ENCODE peak calls at places on chromosomes 4 and X, in eight cellular contexts. One of them, this sample, is unnamed.

GRCh38 chr4:19494958-19495357 is 756.7 kb upstream of the SLIT2 start:
- DNase-seq in stimulated activated CD8-positive, alpha-beta memory T cell treated with anti-CD3 and anti-CD28 coated beads, Interleukin-4, amount 100 ng/mL, for 24 hours: no peak
- DNase-seq in SW 1271: no peak
- DNase-seq in fibroblast of lung: peak; percentile 45
- DNase-seq in posterior cingulate gyrus: no peak
- DNase-seq in AG09319: no peak
- DNase-seq in psoas muscle: no peak
- DNase-seq in left lung: no peak
- DNase-seq in this sample: no peak

GRCh38 chrX:121876316-121876715 is 828.9 kb downstream of the GLUD2 start:
- DNase-seq in SW 1271: peak; percentile 1
- DNase-seq in stimulated activated CD8-positive, alpha-beta memory T cell treated with anti-CD3 and anti-CD28 coated beads, Interleukin-4, amount 100 ng/mL, for 24 hours: no peak
- DNase-seq in left lung: no peak
- DNase-seq in fibroblast of lung: no peak
- DNase-seq in psoas muscle: no peak
- DNase-seq in AG09319: peak; percentile 10
- DNase-seq in posterior cingulate gyrus: no peak
- DNase-seq in this sample: no peak

GRCh38 chr4:80711956-80712355 is 318.6 kb upstream of the BMP3 start:
- DNase-seq in psoas muscle: no peak
- DNase-seq in left lung: no peak
- DNase-seq in stimulated activated CD8-positive, alpha-beta memory T cell treated with anti-CD3 and anti-CD28 coated beads, Interleukin-4, amount 100 ng/mL, for 24 hours: no peak
- DNase-seq in AG09319: no peak
- DNase-seq in fibroblast of lung: no peak
- DNase-seq in posterior cingulate gyrus: no peak
- DNase-seq in SW 1271: no peak
- DNase-seq in this sample: no peak

GRCh38 chr4:55736605-55737183 is 82.9 kb upstream of the EXOC1L start:
- DNase-seq in SW 1271: peak; percentile 26
- DNase-seq in psoas muscle: no peak
- DNase-seq in fibroblast of lung: peak; percentile 19
- DNase-seq in posterior cingulate gyrus: no peak
- DNase-seq in AG09319: no peak
- DNase-seq in stimulated activated CD8-positive, alpha-beta memory T cell treated with anti-CD3 and anti-CD28 coated beads, Interleukin-4, amount 100 ng/mL, for 24 hours: no peak
- DNase-seq in left lung: no peak
- DNase-seq in this sample: no peak

GRCh38 chrX:152926279-152926678 is 28.4 kb downstream of the ZNF185 start:
- DNase-seq in posterior cingulate gyrus: no peak
- DNase-seq in SW 1271: peak; percentile 41
- DNase-seq in stimulated activated CD8-positive, alpha-beta memory T cell treated with anti-CD3 and anti-CD28 coated beads, Interleukin-4, amount 100 ng/mL, for 24 hours: peak; percentile 21
- DNase-seq in fibroblast of lung: peak; percentile 64
- DNase-seq in left lung: no peak
- DNase-seq in psoas muscle: no peak
- DNase-seq in AG09319: peak; percentile 35
- DNase-seq in this sample: peak; percentile 18

GRCh38 chr4:167622481-167623240 is 388.4 kb upstream of the SPOCK3 start:
- DNase-seq in stimulated activated CD8-positive, alpha-beta memory T cell treated with anti-CD3 and anti-CD28 coated beads, Interleukin-4, amount 100 ng/mL, for 24 hours: peak; percentile 2
- DNase-seq in fibroblast of lung: peak; percentile 62
- DNase-seq in left lung: peak; percentile 61
- DNase-seq in posterior cingulate gyrus: peak; percentile 90
- DNase-seq in psoas muscle: peak; percentile 15
- DNase-seq in AG09319: no peak
- DNase-seq in SW 1271: peak; percentile 15
- DNase-seq in this sample: no peak

GRCh38 chrX:66163849-66164401 is at the start of gene HEPH:
- DNase-seq in left lung: no peak
- DNase-seq in stimulated activated CD8-positive, alpha-beta memory T cell treated with anti-CD3 and anti-CD28 coated beads, Interleukin-4, amount 100 ng/mL, for 24 hours: no peak
- DNase-seq in SW 1271: no peak
- DNase-seq in posterior cingulate gyrus: no peak
- DNase-seq in psoas muscle: no peak
- DNase-seq in fibroblast of lung: peak; percentile 57
- DNase-seq in AG09319: no peak
- DNase-seq in this sample: no peak

GRCh38 chr4:52376107-52376704 is 282.9 kb downstream of the USP46 start:
- DNase-seq in stimulated activated CD8-positive, alpha-beta memory T cell treated with anti-CD3 and anti-CD28 coated beads, Interleukin-4, amount 100 ng/mL, for 24 hours: no peak
- DNase-seq in fibroblast of lung: peak; percentile 68
- DNase-seq in psoas muscle: no peak
- DNase-seq in AG09319: peak; percentile 67
- DNase-seq in posterior cingulate gyrus: no peak
- DNase-seq in SW 1271: peak; percentile 32
- DNase-seq in left lung: no peak
- DNase-seq in this sample: no peak

GRCh38 chr4:78692815-78693156 is 83.4 kb upstream of the BMP2K start:
- DNase-seq in AG09319: no peak
- DNase-seq in left lung: no peak
- DNase-seq in stimulated activated CD8-positive, alpha-beta memory T cell treated with anti-CD3 and anti-CD28 coated beads, Interleukin-4, amount 100 ng/mL, for 24 hours: no peak
- DNase-seq in SW 1271: no peak
- DNase-seq in fibroblast of lung: no peak
- DNase-seq in posterior cingulate gyrus: no peak
- DNase-seq in psoas muscle: no peak
- DNase-seq in this sample: no peak

GRCh38 chr4:102344955-102345794 is at the start of gene SLC39A8:
- DNase-seq in SW 1271: peak; percentile 70
- DNase-seq in psoas muscle: peak; percentile 83
- DNase-seq in fibroblast of lung: peak; percentile 66
- DNase-seq in stimulated activated CD8-positive, alpha-beta memory T cell treated with anti-CD3 and anti-CD28 coated beads, Interleukin-4, amount 100 ng/mL, for 24 hours: peak; percentile 80
- DNase-seq in posterior cingulate gyrus: peak; percentile 93
- DNase-seq in AG09319: peak; percentile 41
- DNase-seq in left lung: peak; percentile 98
- DNase-seq in this sample: peak; percentile 80

GRCh38 chr4:142404191-142404611 is 441.9 kb downstream of the INPP4B start:
- DNase-seq in AG09319: no peak
- DNase-seq in left lung: peak; percentile 28
- DNase-seq in posterior cingulate gyrus: no peak
- DNase-seq in fibroblast of lung: peak; percentile 62
- DNase-seq in psoas muscle: peak; percentile 33
- DNase-seq in SW 1271: peak; percentile 58
- DNase-seq in stimulated activated CD8-positive, alpha-beta memory T cell treated with anti-CD3 and anti-CD28 coated beads, Interleukin-4, amount 100 ng/mL, for 24 hours: peak; percentile 24
- DNase-seq in this sample: no peak

GRCh38 chrX:41984628-41985027 is 61.3 kb upstream of the CASK start:
- DNase-seq in AG09319: no peak
- DNase-seq in SW 1271: no peak
- DNase-seq in posterior cingulate gyrus: no peak
- DNase-seq in psoas muscle: no peak
- DNase-seq in stimulated activated CD8-positive, alpha-beta memory T cell treated with anti-CD3 and anti-CD28 coated beads, Interleukin-4, amount 100 ng/mL, for 24 hours: no peak
- DNase-seq in left lung: no peak
- DNase-seq in fibroblast of lung: no peak
- DNase-seq in this sample: no peak

GRCh38 chrX:7133036-7133412 is 14.5 kb upstream of the STS start:
- DNase-seq in fibroblast of lung: no peak
- DNase-seq in posterior cingulate gyrus: no peak
- DNase-seq in AG09319: no peak
- DNase-seq in stimulated activated CD8-positive, alpha-beta memory T cell treated with anti-CD3 and anti-CD28 coated beads, Interleukin-4, amount 100 ng/mL, for 24 hours: no peak
- DNase-seq in psoas muscle: no peak
- DNase-seq in SW 1271: no peak
- DNase-seq in left lung: no peak
- DNase-seq in this sample: no peak

GRCh38 chrX:38260231-38260630 is 39.6 kb upstream of the SRPX start:
- DNase-seq in left lung: no peak
- DNase-seq in psoas muscle: no peak
- DNase-seq in fibroblast of lung: peak; percentile 31
- DNase-seq in stimulated activated CD8-positive, alpha-beta memory T cell treated with anti-CD3 and anti-CD28 coated beads, Interleukin-4, amount 100 ng/mL, for 24 hours: no peak
- DNase-seq in SW 1271: peak; percentile 2
- DNase-seq in posterior cingulate gyrus: no peak
- DNase-seq in AG09319: no peak
- DNase-seq in this sample: no peak

GRCh38 chrX:118396113-118396512 is 50.2 kb downstream of the WDR44 start:
- DNase-seq in AG09319: no peak
- DNase-seq in psoas muscle: no peak
- DNase-seq in posterior cingulate gyrus: no peak
- DNase-seq in fibroblast of lung: peak; percentile 61
- DNase-seq in SW 1271: no peak
- DNase-seq in left lung: no peak
- DNase-seq in stimulated activated CD8-positive, alpha-beta memory T cell treated with anti-CD3 and anti-CD28 coated beads, Interleukin-4, amount 100 ng/mL, for 24 hours: no peak
- DNase-seq in this sample: no peak

GRCh38 chr4:85807247-85807915 is 332.4 kb downstream of the ARHGAP24 start:
- DNase-seq in stimulated activated CD8-positive, alpha-beta memory T cell treated with anti-CD3 and anti-CD28 coated beads, Interleukin-4, amount 100 ng/mL, for 24 hours: no peak
- DNase-seq in fibroblast of lung: peak; percentile 59
- DNase-seq in left lung: no peak
- DNase-seq in SW 1271: no peak
- DNase-seq in posterior cingulate gyrus: no peak
- DNase-seq in psoas muscle: peak; percentile 35
- DNase-seq in AG09319: no peak
- DNase-seq in this sample: no peak

GRCh38 chr4:54228563-54229501 is at the start of gene PDGFRA:
- DNase-seq in AG09319: peak; percentile 97
- DNase-seq in posterior cingulate gyrus: peak; percentile 18
- DNase-seq in psoas muscle: peak; percentile 75
- DNase-seq in SW 1271: no peak
- DNase-seq in stimulated activated CD8-positive, alpha-beta memory T cell treated with anti-CD3 and anti-CD28 coated beads, Interleukin-4, amount 100 ng/mL, for 24 hours: no peak
- DNase-seq in fibroblast of lung: peak; percentile 98
- DNase-seq in left lung: no peak
- DNase-seq in this sample: no peak

GRCh38 chr4:561456-561855 is 14.6 kb downstream of the TMEM271 start:
- DNase-seq in left lung: no peak
- DNase-seq in AG09319: no peak
- DNase-seq in SW 1271: no peak
- DNase-seq in stimulated activated CD8-positive, alpha-beta memory T cell treated with anti-CD3 and anti-CD28 coated beads, Interleukin-4, amount 100 ng/mL, for 24 hours: no peak
- DNase-seq in psoas muscle: no peak
- DNase-seq in fibroblast of lung: no peak
- DNase-seq in posterior cingulate gyrus: peak; percentile 66
- DNase-seq in this sample: no peak

GRCh38 chrX:1750267-1750666 is 135.4 kb downstream of the ASMT start:
- DNase-seq in left lung: no peak
- DNase-seq in fibroblast of lung: no peak
- DNase-seq in AG09319: no peak
- DNase-seq in stimulated activated CD8-positive, alpha-beta memory T cell treated with anti-CD3 and anti-CD28 coated beads, Interleukin-4, amount 100 ng/mL, for 24 hours: no peak
- DNase-seq in posterior cingulate gyrus: no peak
- DNase-seq in psoas muscle: no peak
- DNase-seq in SW 1271: no peak
- DNase-seq in this sample: no peak

GRCh38 chr4:86108152-86108551 is 251.7 kb downstream of the MAPK10 start:
- DNase-seq in SW 1271: no peak
- DNase-seq in stimulated activated CD8-positive, alpha-beta memory T cell treated with anti-CD3 and anti-CD28 coated beads, Interleukin-4, amount 100 ng/mL, for 24 hours: no peak
- DNase-seq in fibroblast of lung: no peak
- DNase-seq in AG09319: no peak
- DNase-seq in left lung: no peak
- DNase-seq in posterior cingulate gyrus: no peak
- DNase-seq in psoas muscle: no peak
- DNase-seq in this sample: no peak

GRCh38 chr4:128979934-128980333 is 113.4 kb downstream of the SCLT1 start:
- DNase-seq in SW 1271: no peak
- DNase-seq in left lung: no peak
- DNase-seq in stimulated activated CD8-positive, alpha-beta memory T cell treated with anti-CD3 and anti-CD28 coated beads, Interleukin-4, amount 100 ng/mL, for 24 hours: no peak
- DNase-seq in fibroblast of lung: peak; percentile 84
- DNase-seq in AG09319: peak; percentile 63
- DNase-seq in psoas muscle: no peak
- DNase-seq in posterior cingulate gyrus: no peak
- DNase-seq in this sample: no peak

GRCh38 chr4:113674251-113674650 is 87.3 kb downstream of the CAMK2D start:
- DNase-seq in AG09319: no peak
- DNase-seq in posterior cingulate gyrus: no peak
- DNase-seq in SW 1271: no peak
- DNase-seq in psoas muscle: no peak
- DNase-seq in stimulated activated CD8-positive, alpha-beta memory T cell treated with anti-CD3 and anti-CD28 coated beads, Interleukin-4, amount 100 ng/mL, for 24 hours: no peak
- DNase-seq in fibroblast of lung: no peak
- DNase-seq in left lung: no peak
- DNase-seq in this sample: no peak

GRCh38 chr4:15809058-15809457 is 30.9 kb downstream of the CD38 start:
- DNase-seq in stimulated activated CD8-positive, alpha-beta memory T cell treated with anti-CD3 and anti-CD28 coated beads, Interleukin-4, amount 100 ng/mL, for 24 hours: no peak
- DNase-seq in psoas muscle: no peak
- DNase-seq in posterior cingulate gyrus: no peak
- DNase-seq in fibroblast of lung: no peak
- DNase-seq in AG09319: no peak
- DNase-seq in left lung: no peak
- DNase-seq in SW 1271: no peak
- DNase-seq in this sample: no peak

GRCh38 chr4:10898072-10898471 is 213.5 kb upstream of the CLNK start:
- DNase-seq in fibroblast of lung: no peak
- DNase-seq in AG09319: no peak
- DNase-seq in left lung: no peak
- DNase-seq in psoas muscle: no peak
- DNase-seq in SW 1271: no peak
- DNase-seq in stimulated activated CD8-positive, alpha-beta memory T cell treated with anti-CD3 and anti-CD28 coated beads, Interleukin-4, amount 100 ng/mL, for 24 hours: no peak
- DNase-seq in posterior cingulate gyrus: no peak
- DNase-seq in this sample: no peak

GRCh38 chr4:73028621-73029020 is 40.9 kb downstream of the COX18 start:
- DNase-seq in fibroblast of lung: no peak
- DNase-seq in SW 1271: no peak
- DNase-seq in left lung: no peak
- DNase-seq in stimulated activated CD8-positive, alpha-beta memory T cell treated with anti-CD3 and anti-CD28 coated beads, Interleukin-4, amount 100 ng/mL, for 24 hours: no peak
- DNase-seq in posterior cingulate gyrus: no peak
- DNase-seq in psoas muscle: no peak
- DNase-seq in AG09319: no peak
- DNase-seq in this sample: no peak

GRCh38 chr4:165318982-165319381 is 8.5 kb upstream of the MSMO1 start:
- DNase-seq in stimulated activated CD8-positive, alpha-beta memory T cell treated with anti-CD3 and anti-CD28 coated beads, Interleukin-4, amount 100 ng/mL, for 24 hours: no peak
- DNase-seq in left lung: no peak
- DNase-seq in AG09319: no peak
- DNase-seq in SW 1271: no peak
- DNase-seq in fibroblast of lung: no peak
- DNase-seq in psoas muscle: no peak
- DNase-seq in posterior cingulate gyrus: no peak
- DNase-seq in this sample: no peak

GRCh38 chr4:10460313-10461047 is 3.3 kb upstream of the ZNF518B start:
- DNase-seq in AG09319: no peak
- DNase-seq in stimulated activated CD8-positive, alpha-beta memory T cell treated with anti-CD3 and anti-CD28 coated beads, Interleukin-4, amount 100 ng/mL, for 24 hours: no peak
- DNase-seq in fibroblast of lung: no peak
- DNase-seq in posterior cingulate gyrus: no peak
- DNase-seq in SW 1271: no peak
- DNase-seq in psoas muscle: no peak
- DNase-seq in left lung: no peak
- DNase-seq in this sample: no peak

GRCh38 chrX:38987135-38987780 is 186.0 kb downstream of the MID1IP1 start:
- DNase-seq in posterior cingulate gyrus: no peak
- DNase-seq in SW 1271: no peak
- DNase-seq in AG09319: no peak
- DNase-seq in left lung: no peak
- DNase-seq in stimulated activated CD8-positive, alpha-beta memory T cell treated with anti-CD3 and anti-CD28 coated beads, Interleukin-4, amount 100 ng/mL, for 24 hours: no peak
- DNase-seq in psoas muscle: no peak
- DNase-seq in fibroblast of lung: peak; percentile 61
- DNase-seq in this sample: no peak

GRCh38 chr4:168882650-168883233 is 127.3 kb downstream of the CBR4 start:
- DNase-seq in fibroblast of lung: peak; percentile 79
- DNase-seq in stimulated activated CD8-positive, alpha-beta memory T cell treated with anti-CD3 and anti-CD28 coated beads, Interleukin-4, amount 100 ng/mL, for 24 hours: no peak
- DNase-seq in SW 1271: no peak
- DNase-seq in posterior cingulate gyrus: no peak
- DNase-seq in psoas muscle: peak; percentile 38
- DNase-seq in left lung: no peak
- DNase-seq in AG09319: no peak
- DNase-seq in this sample: no peak

GRCh38 chr4:8146158-8146557 is 12.5 kb downstream of the ABLIM2 start:
- DNase-seq in left lung: no peak
- DNase-seq in fibroblast of lung: no peak
- DNase-seq in stimulated activated CD8-positive, alpha-beta memory T cell treated with anti-CD3 and anti-CD28 coated beads, Interleukin-4, amount 100 ng/mL, for 24 hours: no peak
- DNase-seq in posterior cingulate gyrus: no peak
- DNase-seq in psoas muscle: no peak
- DNase-seq in AG09319: no peak
- DNase-seq in SW 1271: no peak
- DNase-seq in this sample: no peak

GRCh38 chr4:22339491-22339890 is 176.4 kb downstream of the ADGRA3 start:
- DNase-seq in AG09319: no peak
- DNase-seq in SW 1271: no peak
- DNase-seq in stimulated activated CD8-positive, alpha-beta memory T cell treated with anti-CD3 and anti-CD28 coated beads, Interleukin-4, amount 100 ng/mL, for 24 hours: no peak
- DNase-seq in psoas muscle: no peak
- DNase-seq in posterior cingulate gyrus: no peak
- DNase-seq in left lung: no peak
- DNase-seq in fibroblast of lung: no peak
- DNase-seq in this sample: no peak

GRCh38 chrX:85244411-85245210 is 820 bp downstream of the ZNF711 start:
- DNase-seq in psoas muscle: no peak
- DNase-seq in fibroblast of lung: peak; percentile 23
- DNase-seq in stimulated activated CD8-positive, alpha-beta memory T cell treated with anti-CD3 and anti-CD28 coated beads, Interleukin-4, amount 100 ng/mL, for 24 hours: no peak
- DNase-seq in AG09319: no peak
- DNase-seq in left lung: no peak
- DNase-seq in posterior cingulate gyrus: peak; percentile 70
- DNase-seq in SW 1271: peak; percentile 0
- DNase-seq in this sample: no peak